ENCODE peak calls at places on chromosomes 12 and 14, in seven cellular contexts. S is mesendoderm, F is IMR-90, P is H9, V is neuronal stem cell, H is H1, A is trophoblast cell. B is an unnamed sample.

GRCh38 chr12:49806321-49806813 is 21.8 kb downstream of the NCKAP5L start:
- DNase-seq in S (no peak), F (no peak), P (no peak), V (no peak), H (no peak), A (peak; percentile 77), B (no peak)

GRCh38 chr12:46266869-46267617 is 1.8 kb downstream of the SLC38A1 start:
- DNase-seq in S (peak; percentile 77), F (peak; percentile 64), P (peak; percentile 72), V (peak; percentile 52), H (peak; percentile 66), A (peak; percentile 59), B (peak; percentile 75)

GRCh38 chr12:132279184-132279889 is 50.1 kb downstream of the GALNT9 start:
- DNase-seq in S (peak; percentile 27), F (peak; percentile 9), P (peak; percentile 66), V (no peak), H (no peak), A (no peak), B (no peak)

GRCh38 chr12:105775351-105775750 is 363.4 kb downstream of the NUAK1 start:
- DNase-seq in S (no peak), F (peak; percentile 23), P (no peak), V (no peak), H (no peak), A (no peak), B (peak; percentile 55)

GRCh38 chr12:12159988-12160387 is 89.2 kb downstream of the BCL2L14 start:
- DNase-seq in S (no peak), F (peak; percentile 53), P (no peak), V (no peak), H (no peak), A (no peak), B (no peak)

GRCh38 chr12:53049582-53050318 is at the start of gene TNS2:
- DNase-seq in S (peak; percentile 93), F (peak; percentile 40), P (peak; percentile 88), V (no peak), H (peak; percentile 70), A (no peak), B (peak; percentile 66)

GRCh38 chr12:45703942-45704341 is 25.6 kb upstream of the ARID2 start:
- DNase-seq in S (no peak), F (peak; percentile 81), P (no peak), V (no peak), H (no peak), A (no peak), B (no peak)

GRCh38 chr14:89012272-89013097 is 188.0 kb downstream of the TTC8 start:
- DNase-seq in S (peak; percentile 82), F (no peak), P (no peak), V (no peak), H (no peak), A (no peak), B (no peak)

GRCh38 chr12:65125247-65125646 is 4.1 kb upstream of the WIF1 start:
- DNase-seq in S (no peak), F (no peak), P (no peak), V (no peak), H (no peak), A (no peak), B (no peak)

GRCh38 chr12:116087962-116088361 is 189.5 kb downstream of the MED13L start:
- DNase-seq in S (no peak), F (no peak), P (no peak), V (no peak), H (no peak), A (no peak), B (no peak)

GRCh38 chr12:119512772-119513497 is 80.6 kb upstream of the TMEM233 start:
- DNase-seq in S (peak; percentile 57), F (no peak), P (no peak), V (peak; percentile 73), H (peak; percentile 59), A (no peak), B (no peak)

GRCh38 chr12:108839011-108839889 is 18.1 kb downstream of the SSH1 start:
- DNase-seq in S (no peak), F (peak; percentile 58), P (no peak), V (no peak), H (no peak), A (no peak), B (peak; percentile 97)

GRCh38 chr12:132523576-132524331 is 33.8 kb downstream of the FBRSL1 start:
- DNase-seq in S (peak; percentile 50), F (peak; percentile 24), P (peak; percentile 82), V (peak; percentile 45), H (peak; percentile 94), A (no peak), B (peak; percentile 46)

GRCh38 chr12:107514887-107515445 is 170.6 kb upstream of the PWP1 start:
- DNase-seq in S (no peak), F (peak; percentile 67), P (peak; percentile 13), V (no peak), H (no peak), A (peak; percentile 1), B (peak; percentile 22)

GRCh38 chr12:20863056-20863455 is 52.6 kb downstream of the SLCO1B3 start:
- DNase-seq in S (peak; percentile 4), F (no peak), P (no peak), V (no peak), H (no peak), A (no peak), B (no peak)

GRCh38 chr14:61608245-61609142 is 86.8 kb upstream of the HIF1A start:
- DNase-seq in S (no peak), F (peak; percentile 52), P (no peak), V (peak; percentile 67), H (no peak), A (no peak), B (no peak)

GRCh38 chr14:34023824-34024767 is 73.2 kb upstream of the EGLN3 start:
- DNase-seq in S (peak; percentile 29), F (no peak), P (no peak), V (no peak), H (no peak), A (no peak), B (no peak)

GRCh38 chr12:7339675-7340074 is 35.8 kb downstream of the ACSM4 start:
- DNase-seq in S (no peak), F (no peak), P (no peak), V (no peak), H (no peak), A (no peak), B (no peak)

GRCh38 chr14:74601982-74602381 is 10.1 kb downstream of the LTBP2 start:
- DNase-seq in S (no peak), F (no peak), P (no peak), V (no peak), H (no peak), A (no peak), B (no peak)

GRCh38 chr12:45415393-45415817 is 199.5 kb downstream of the ANO6 start:
- DNase-seq in S (peak; percentile 82), F (peak; percentile 100), P (no peak), V (no peak), H (no peak), A (peak; percentile 95), B (peak; percentile 99)

GRCh38 chr12:65685514-65685913 is 138.8 kb upstream of the HMGA2 start:
- DNase-seq in S (peak; percentile 59), F (peak; percentile 43), P (no peak), V (no peak), H (no peak), A (no peak), B (peak; percentile 40)

GRCh38 chr12:51951843-51952722 is 584 bp downstream of the ACVR1B start:
- DNase-seq in S (peak; percentile 56), F (no peak), P (peak; percentile 61), V (no peak), H (peak; percentile 68), A (no peak), B (no peak)

GRCh38 chr12:121223283-121223946 is 13.5 kb downstream of the P2RX4 start:
- DNase-seq in S (peak; percentile 52), F (no peak), P (peak; percentile 67), V (no peak), H (no peak), A (no peak), B (no peak)

GRCh38 chr12:79858518-79858917 is 76.4 kb downstream of the PPP1R12A start:
- DNase-seq in S (no peak), F (peak; percentile 19), P (no peak), V (no peak), H (no peak), A (no peak), B (no peak)

GRCh38 chr12:132438139-132438700 is 51.7 kb upstream of the FBRSL1 start:
- DNase-seq in S (no peak), F (no peak), P (no peak), V (no peak), H (no peak), A (no peak), B (no peak)

GRCh38 chr12:60710246-60710645 is 1114.4 kb downstream of the SLC16A7 start:
- DNase-seq in S (no peak), F (no peak), P (no peak), V (no peak), H (no peak), A (no peak), B (no peak)
- H3K4ac ChIP-seq in S (no peak overlapping the region), F (no peak overlapping the region), P (no peak overlapping the region), V (no peak overlapping the region), H (no peak overlapping the region), A (no peak overlapping the region), B (no peak overlapping the region)

DNA sequence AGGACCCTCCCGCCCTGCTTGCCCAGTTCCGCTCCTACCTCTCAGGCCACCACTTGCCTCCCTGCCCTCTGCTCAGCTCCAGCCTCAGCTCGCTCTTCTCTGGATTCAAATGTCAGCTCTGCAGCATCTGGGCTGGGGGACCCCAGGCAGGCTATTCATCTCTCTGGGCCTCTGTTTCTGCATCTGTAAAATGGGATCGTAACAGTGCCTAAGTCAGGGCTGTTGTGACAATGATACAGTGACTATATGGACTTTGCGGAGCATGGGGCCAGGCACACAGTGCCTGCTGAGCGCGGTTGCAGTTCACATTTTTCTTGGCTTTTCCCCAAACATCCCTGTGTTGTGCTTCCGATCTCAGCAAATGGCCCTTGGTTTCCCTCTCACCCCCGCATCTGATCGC is 2.8 kb downstream of the PHETA1 start:
- DNase-seq in S (no peak), F (no peak), P (no peak), V (no peak), H (no peak), A (no peak), B (no peak)
- H2BK120ac ChIP-seq in S (no peak overlapping the region), F (no peak overlapping the region), P (no peak overlapping the region), V (no peak overlapping the region), H (no peak overlapping the region), A (no peak overlapping the region), B (no peak overlapping the region)

DNA sequence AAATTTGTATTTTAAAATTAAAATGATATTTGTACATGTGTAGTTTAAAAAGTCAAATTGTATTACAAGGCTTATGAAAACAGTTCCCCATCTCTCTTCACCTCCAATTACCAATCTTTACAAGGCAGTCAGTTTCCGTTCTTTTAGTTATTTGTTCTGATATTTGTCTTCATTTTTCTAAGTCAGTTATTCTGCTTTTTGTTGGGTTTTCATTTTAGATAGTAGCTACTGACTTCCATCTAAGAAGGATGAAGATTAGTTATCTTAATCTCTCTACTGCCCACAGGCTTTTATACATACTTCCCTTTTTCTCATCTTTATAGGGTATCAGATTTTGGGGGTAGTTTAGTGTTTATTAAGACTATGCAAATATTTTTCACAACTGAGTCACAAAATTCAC is 38.4 kb downstream of the FRS2 start:
- DNase-seq in S (no peak), F (no peak), P (no peak), V (no peak), H (no peak), A (no peak), B (no peak)
- H2AK5ac ChIP-seq in S (no peak overlapping the region), F (no peak overlapping the region), P (no peak overlapping the region), V (no peak overlapping the region), H (no peak overlapping the region), A (no peak overlapping the region), B (no peak overlapping the region)

DNA sequence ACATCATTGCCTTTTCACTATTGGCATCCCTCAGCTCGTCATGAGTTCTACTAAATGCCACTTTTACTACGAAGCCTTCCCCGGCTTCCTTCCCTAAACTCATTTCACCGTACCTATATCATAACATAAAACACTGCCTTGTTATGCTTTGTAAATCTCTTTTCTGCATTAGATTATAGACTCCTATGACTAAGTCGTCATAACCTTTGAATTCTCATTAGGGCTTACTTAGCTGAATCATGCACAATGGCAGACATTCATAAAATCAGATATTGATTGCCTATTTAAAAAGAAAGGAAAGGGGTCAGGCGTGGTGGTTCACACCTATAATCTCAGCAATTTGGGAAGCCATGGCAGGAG is 21.0 kb downstream of the BTG1 start:
- DNase-seq in S (no peak), F (no peak), P (no peak), V (no peak), H (no peak), A (no peak), B (no peak)
- H3K4ac ChIP-seq in S (no peak overlapping the region), F (peak overlapping the region; percentile 57), P (no peak overlapping the region), V (no peak overlapping the region), H (no peak overlapping the region), A (no peak overlapping the region), B (no peak overlapping the region)

B was measured in mesenchymal stem cell.